ENCODE peak calls at places on chromosomes 11 and 22, in ten cellular contexts. One of them, this sample, is unnamed.
A peak's percentile ranks its signal among the peaks of the same experiment; 100 is the strongest.

GRCh38 chr11:39741066-39741465 is 1718.4 kb downstream of the LRRC4C start:
- DNase-seq in prostate gland: no peak
- DNase-seq in transverse colon: no peak
- DNase-seq in suprapubic skin: no peak
- DNase-seq in H1: no peak
- DNase-seq in GM12891: no peak
- DNase-seq in stomach: no peak
- DNase-seq in spleen: no peak
- DNase-seq in breast epithelium: no peak
- DNase-seq in sigmoid colon: no peak
- DNase-seq in this sample: no peak

GRCh38 chr11:62980133-62980760 is 4.5 kb downstream of the SLC22A6 start:
- DNase-seq in breast epithelium: no peak
- DNase-seq in spleen: no peak
- DNase-seq in GM12891: no peak
- DNase-seq in prostate gland: no peak
- DNase-seq in H1: no peak
- DNase-seq in suprapubic skin: no peak
- DNase-seq in transverse colon: no peak
- DNase-seq in stomach: no peak
- DNase-seq in sigmoid colon: no peak
- DNase-seq in this sample: no peak

GRCh38 chr11:120652705-120653335 is 141.3 kb downstream of the GRIK4 start:
- DNase-seq in transverse colon: no peak
- DNase-seq in GM12891: no peak
- DNase-seq in spleen: peak; percentile 41
- DNase-seq in sigmoid colon: no peak
- DNase-seq in stomach: no peak
- DNase-seq in prostate gland: no peak
- DNase-seq in H1: no peak
- DNase-seq in suprapubic skin: no peak
- DNase-seq in breast epithelium: no peak
- DNase-seq in this sample: no peak

GRCh38 chr11:33083918-33084317 is 44.5 kb downstream of the TCP11L1 start:
- DNase-seq in sigmoid colon: no peak
- DNase-seq in stomach: no peak
- DNase-seq in prostate gland: no peak
- DNase-seq in GM12891: no peak
- DNase-seq in breast epithelium: no peak
- DNase-seq in H1: no peak
- DNase-seq in suprapubic skin: no peak
- DNase-seq in transverse colon: no peak
- DNase-seq in spleen: no peak
- DNase-seq in this sample: no peak

GRCh38 chr22:36374603-36375024 is 13.2 kb downstream of the MYH9 start:
- DNase-seq in suprapubic skin: no peak
- DNase-seq in stomach: peak; percentile 68
- DNase-seq in sigmoid colon: no peak
- DNase-seq in breast epithelium: no peak
- DNase-seq in GM12891: no peak
- DNase-seq in spleen: no peak
- DNase-seq in prostate gland: no peak
- DNase-seq in H1: no peak
- DNase-seq in transverse colon: peak; percentile 66
- DNase-seq in this sample: no peak

GRCh38 chr22:27386186-27386585 is 415.4 kb downstream of the MN1 start:
- DNase-seq in GM12891: no peak
- DNase-seq in H1: no peak
- DNase-seq in breast epithelium: no peak
- DNase-seq in transverse colon: no peak
- DNase-seq in prostate gland: no peak
- DNase-seq in stomach: no peak
- DNase-seq in spleen: no peak
- DNase-seq in sigmoid colon: no peak
- DNase-seq in suprapubic skin: no peak
- DNase-seq in this sample: no peak

GRCh38 chr22:26439559-26439958 is 10.5 kb downstream of the ASPHD2 start:
- DNase-seq in spleen: no peak
- DNase-seq in suprapubic skin: no peak
- DNase-seq in transverse colon: no peak
- DNase-seq in prostate gland: no peak
- DNase-seq in breast epithelium: no peak
- DNase-seq in sigmoid colon: no peak
- DNase-seq in stomach: no peak
- DNase-seq in GM12891: no peak
- DNase-seq in H1: no peak
- DNase-seq in this sample: no peak

GRCh38 chr22:26635117-26635516 is 13.4 kb downstream of the CRYBA4 start:
- DNase-seq in spleen: no peak
- DNase-seq in stomach: no peak
- DNase-seq in prostate gland: no peak
- DNase-seq in suprapubic skin: no peak
- DNase-seq in GM12891: no peak
- DNase-seq in H1: no peak
- DNase-seq in breast epithelium: no peak
- DNase-seq in transverse colon: no peak
- DNase-seq in sigmoid colon: no peak
- DNase-seq in this sample: no peak

DNA sequence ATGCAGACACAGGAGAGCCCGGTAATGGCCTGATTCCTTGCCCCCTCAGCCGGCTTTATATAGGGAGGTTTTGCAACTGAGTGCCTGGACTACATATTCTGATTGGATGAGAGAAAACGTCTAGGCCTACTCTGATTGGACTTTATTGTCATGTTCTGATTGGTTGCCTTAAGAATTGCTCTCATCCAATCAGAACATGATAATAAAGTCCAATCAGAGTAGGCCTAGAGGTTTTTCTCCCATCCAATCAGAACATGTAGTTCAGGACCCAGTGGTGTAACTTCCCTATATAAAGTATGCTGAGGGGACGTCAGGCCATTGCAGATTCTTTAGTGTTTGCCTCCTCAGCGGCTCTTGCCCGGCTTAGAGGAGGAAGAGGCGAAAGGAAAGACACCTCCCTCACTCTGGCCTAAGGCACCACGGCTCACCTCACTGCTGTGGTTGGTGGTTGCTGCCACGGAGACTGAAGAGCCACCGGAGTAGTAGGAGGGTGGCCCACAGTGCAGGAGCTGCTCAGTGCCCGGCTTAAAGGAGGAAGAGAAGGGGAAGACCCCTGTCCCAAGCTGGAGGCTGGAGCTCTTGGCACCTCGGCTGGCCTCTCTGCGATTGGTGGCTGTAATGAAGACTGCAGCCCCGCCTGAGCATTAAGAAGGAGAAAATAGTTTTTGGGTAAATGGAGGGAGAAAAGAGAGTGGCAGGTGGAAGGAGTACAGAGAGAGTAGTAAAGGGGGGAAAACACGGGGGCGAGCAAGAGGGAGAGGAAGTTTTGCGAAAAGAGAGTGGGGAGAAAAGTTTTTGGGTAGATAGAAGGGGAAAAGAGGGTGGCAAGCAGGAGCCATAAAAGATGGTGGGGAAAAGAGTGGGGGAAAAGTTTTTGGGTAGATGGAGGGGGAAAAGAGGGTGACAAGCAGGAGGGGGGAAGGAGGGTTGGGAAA is 116.7 kb upstream of the SERPIND1 start:
- DNase-seq in transverse colon: no peak
- DNase-seq in GM12891: no peak
- DNase-seq in prostate gland: no peak
- DNase-seq in stomach: no peak
- DNase-seq in suprapubic skin: no peak
- DNase-seq in breast epithelium: no peak
- DNase-seq in spleen: no peak
- DNase-seq in sigmoid colon: peak; percentile 32
- DNase-seq in H1: peak; percentile 16
- DNase-seq in this sample: no peak
- TF ChIP-seq POLR2AphosphoS5 in transverse colon: no peak
- TF ChIP-seq POLR2AphosphoS5 in GM12891: no peak
- TF ChIP-seq POLR2AphosphoS5 in prostate gland: no peak
- TF ChIP-seq POLR2AphosphoS5 in stomach: no peak
- TF ChIP-seq POLR2AphosphoS5 in suprapubic skin: no peak
- TF ChIP-seq POLR2AphosphoS5 in breast epithelium: no peak
- TF ChIP-seq POLR2AphosphoS5 in spleen: no peak
- TF ChIP-seq POLR2AphosphoS5 in sigmoid colon: no peak
- TF ChIP-seq POLR2AphosphoS5 in H1: no peak
- TF ChIP-seq POLR2AphosphoS5 in this sample: no peak

GRCh38 chr22:41383085-41383484 is 1.3 kb downstream of the TEF start:
- DNase-seq in prostate gland: no peak
- DNase-seq in breast epithelium: no peak
- DNase-seq in sigmoid colon: no peak
- DNase-seq in suprapubic skin: no peak
- DNase-seq in H1: no peak
- DNase-seq in spleen: no peak
- DNase-seq in GM12891: no peak
- DNase-seq in transverse colon: no peak
- DNase-seq in stomach: no peak
- DNase-seq in this sample: no peak

GRCh38 chr22:41381329-41382097 is at the start of gene TEF:
- DNase-seq in sigmoid colon: peak; percentile 100
- DNase-seq in GM12891: peak; percentile 99
- DNase-seq in prostate gland: peak; percentile 99
- DNase-seq in H1: peak; percentile 97
- DNase-seq in stomach: peak; percentile 99
- DNase-seq in transverse colon: peak; percentile 99
- DNase-seq in spleen: peak; percentile 99
- DNase-seq in suprapubic skin: peak; percentile 100
- DNase-seq in breast epithelium: peak; percentile 99
- DNase-seq in this sample: peak; percentile 99

GRCh38 chr22:41382098-41382578 is 396 bp downstream of the TEF start:
- DNase-seq in transverse colon: peak; percentile 74
- DNase-seq in sigmoid colon: peak; percentile 91
- DNase-seq in spleen: no peak
- DNase-seq in prostate gland: peak; percentile 58
- DNase-seq in suprapubic skin: peak; percentile 91
- DNase-seq in H1: no peak
- DNase-seq in GM12891: peak; percentile 80
- DNase-seq in breast epithelium: peak; percentile 77
- DNase-seq in stomach: peak; percentile 66
- DNase-seq in this sample: peak; percentile 87

GRCh38 chr22:41382610-41383009 is 868 bp downstream of the TEF start:
- DNase-seq in suprapubic skin: no peak
- DNase-seq in transverse colon: no peak
- DNase-seq in prostate gland: no peak
- DNase-seq in breast epithelium: no peak
- DNase-seq in spleen: no peak
- DNase-seq in H1: no peak
- DNase-seq in stomach: no peak
- DNase-seq in sigmoid colon: no peak
- DNase-seq in GM12891: no peak
- DNase-seq in this sample: no peak

DNA sequence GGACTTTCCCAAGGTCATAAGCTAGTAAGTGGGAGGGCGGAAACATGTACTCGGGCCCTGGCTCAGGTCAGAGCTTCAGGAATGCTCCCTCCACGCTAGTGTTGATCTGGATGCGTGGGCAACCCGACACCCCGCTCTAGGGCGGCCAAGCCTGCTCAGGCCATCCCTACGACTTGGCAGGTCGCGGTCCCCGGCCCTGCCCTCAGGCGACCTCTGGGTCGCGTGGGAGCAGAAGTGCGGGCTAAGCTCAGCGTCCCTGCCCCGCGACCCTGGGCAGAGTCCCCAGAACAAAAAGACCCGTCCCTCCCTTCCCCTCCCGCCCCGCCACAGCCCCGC is 781 bp upstream of the TEF start:
- DNase-seq in breast epithelium: peak; percentile 87
- DNase-seq in prostate gland: peak; percentile 68
- DNase-seq in GM12891: no peak
- DNase-seq in sigmoid colon: peak; percentile 96
- DNase-seq in H1: no peak
- DNase-seq in suprapubic skin: no peak
- DNase-seq in stomach: peak; percentile 77
- DNase-seq in transverse colon: peak; percentile 74
- DNase-seq in spleen: no peak
- DNase-seq in this sample: no peak
- TF ChIP-seq POLR2A in breast epithelium: peak; percentile 76
- TF ChIP-seq POLR2A in prostate gland: peak; percentile 64
- TF ChIP-seq POLR2A in GM12891: no peak
- TF ChIP-seq POLR2A in sigmoid colon: peak; percentile 78
- TF ChIP-seq POLR2A in H1: peak; percentile 75
- TF ChIP-seq POLR2A in suprapubic skin: peak; percentile 28
- TF ChIP-seq POLR2A in stomach: no peak
- TF ChIP-seq POLR2A in transverse colon: peak; percentile 79
- TF ChIP-seq POLR2A in spleen: peak; percentile 17
- TF ChIP-seq POLR2A in this sample: peak; percentile 56

GRCh38 chr22:42891008-42891407 is 33.9 kb upstream of the ARFGAP3 start:
- DNase-seq in spleen: no peak
- DNase-seq in breast epithelium: no peak
- DNase-seq in prostate gland: no peak
- DNase-seq in GM12891: no peak
- DNase-seq in transverse colon: no peak
- DNase-seq in stomach: no peak
- DNase-seq in H1: no peak
- DNase-seq in sigmoid colon: no peak
- DNase-seq in suprapubic skin: no peak
- DNase-seq in this sample: no peak

GRCh38 chr22:42887523-42888507 is 30.7 kb upstream of the ARFGAP3 start:
- DNase-seq in sigmoid colon: no peak
- DNase-seq in breast epithelium: no peak
- DNase-seq in transverse colon: peak; percentile 87
- DNase-seq in spleen: no peak
- DNase-seq in suprapubic skin: no peak
- DNase-seq in GM12891: no peak
- DNase-seq in H1: no peak
- DNase-seq in stomach: peak; percentile 82
- DNase-seq in prostate gland: no peak
- DNase-seq in this sample: no peak

GRCh38 chr22:42887114-42887513 is 30.0 kb upstream of the ARFGAP3 start:
- DNase-seq in stomach: no peak
- DNase-seq in sigmoid colon: no peak
- DNase-seq in breast epithelium: no peak
- DNase-seq in transverse colon: no peak
- DNase-seq in H1: no peak
- DNase-seq in spleen: no peak
- DNase-seq in suprapubic skin: no peak
- DNase-seq in GM12891: no peak
- DNase-seq in prostate gland: no peak
- DNase-seq in this sample: no peak

GRCh38 chr22:42891696-42892095 is 34.6 kb upstream of the ARFGAP3 start:
- DNase-seq in stomach: no peak
- DNase-seq in GM12891: no peak
- DNase-seq in spleen: no peak
- DNase-seq in sigmoid colon: no peak
- DNase-seq in prostate gland: no peak
- DNase-seq in breast epithelium: no peak
- DNase-seq in suprapubic skin: no peak
- DNase-seq in H1: no peak
- DNase-seq in transverse colon: no peak
- DNase-seq in this sample: no peak

DNA sequence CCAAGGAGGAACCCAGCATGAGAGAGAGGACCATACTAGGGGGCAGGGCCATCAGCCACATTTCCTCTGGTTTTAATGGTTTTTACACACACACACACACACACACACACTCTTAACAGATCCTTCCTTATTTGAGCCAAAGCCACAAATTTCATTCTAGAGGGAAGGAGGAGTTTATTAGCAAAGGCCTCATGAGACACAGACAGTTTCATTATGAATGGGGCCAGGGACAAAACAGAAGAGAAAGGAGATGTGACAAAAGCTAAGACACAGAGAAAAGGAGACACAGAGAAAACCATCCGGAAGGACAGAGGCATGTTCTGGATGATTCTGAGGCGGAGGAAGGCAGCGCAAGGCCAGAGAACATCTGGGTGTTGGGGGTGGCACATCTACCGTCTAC is 32.2 kb upstream of the ARFGAP3 start:
- DNase-seq in prostate gland: no peak
- DNase-seq in H1: no peak
- DNase-seq in transverse colon: no peak
- DNase-seq in sigmoid colon: no peak
- DNase-seq in GM12891: peak; percentile 73
- DNase-seq in breast epithelium: no peak
- DNase-seq in spleen: no peak
- DNase-seq in stomach: no peak
- DNase-seq in suprapubic skin: no peak
- DNase-seq in this sample: peak; percentile 68
- TF ChIP-seq POLR2AphosphoS5 in prostate gland: no peak
- TF ChIP-seq POLR2AphosphoS5 in H1: no peak
- TF ChIP-seq POLR2AphosphoS5 in transverse colon: no peak
- TF ChIP-seq POLR2AphosphoS5 in sigmoid colon: no peak
- TF ChIP-seq POLR2AphosphoS5 in GM12891: no peak
- TF ChIP-seq POLR2AphosphoS5 in breast epithelium: no peak
- TF ChIP-seq POLR2AphosphoS5 in spleen: peak; percentile 25
- TF ChIP-seq POLR2AphosphoS5 in stomach: no peak
- TF ChIP-seq POLR2AphosphoS5 in suprapubic skin: no peak
- TF ChIP-seq POLR2AphosphoS5 in this sample: no peak

GRCh38 chr22:24554316-24555159 is at the start of gene GUCD1:
- DNase-seq in suprapubic skin: peak; percentile 80
- DNase-seq in stomach: peak; percentile 31
- DNase-seq in prostate gland: peak; percentile 24
- DNase-seq in sigmoid colon: no peak
- DNase-seq in H1: no peak
- DNase-seq in transverse colon: peak; percentile 52
- DNase-seq in spleen: no peak
- DNase-seq in breast epithelium: no peak
- DNase-seq in GM12891: no peak
- DNase-seq in this sample: no peak
- TF ChIP-seq POLR2A in suprapubic skin: no peak
- TF ChIP-seq POLR2A in stomach: peak; percentile 85
- TF ChIP-seq POLR2A in prostate gland: peak; percentile 82
- TF ChIP-seq POLR2A in sigmoid colon: peak; percentile 51
- TF ChIP-seq POLR2A in H1: no peak
- TF ChIP-seq POLR2A in transverse colon: peak; percentile 94
- TF ChIP-seq POLR2A in spleen: peak; percentile 82
- TF ChIP-seq POLR2A in breast epithelium: peak; percentile 50
- TF ChIP-seq POLR2A in GM12891: peak; percentile 3
- TF ChIP-seq POLR2A in this sample: peak; percentile 61

This sample was measured in GM12892.